ENCODE peak calls at places on chromosome 9, in seven cellular contexts. S is GM23338, G is MM.1S, Q is neural progenitor cell, O is hepatocyte, V is HCT116, C is PC-3. H is an unnamed sample. For H3K79me2, the result is how much of the 10 kb centered on the place peaks cover.

GRCh38 chr9:10700266-10700665 is 87.5 kb upstream of the PTPRD start:
- DNase-seq in C (no peak), S (no peak), V (no peak), O (no peak), G (no peak), Q (no peak), H (no peak)

GRCh38 chr9:38125889-38126288 is 56.9 kb upstream of the SHB start:
- DNase-seq in O (no peak), V (no peak), S (no peak), G (no peak), C (peak), Q (no peak), H (no peak)

GRCh38 chr9:101470929-101471328 is 35.4 kb upstream of the ALDOB start:
- DNase-seq in Q (no peak), G (no peak), S (no peak), C (no peak), V (no peak), O (no peak), H (no peak)

GRCh38 chr9:91207889-91208651 is 153.6 kb downstream of the AUH start:
- DNase-seq in C (no peak), V (no peak), S (no peak), O (no peak), G (peak), Q (no peak), H (peak)

GRCh38 chr9:87206064-87206661 is 258.9 kb upstream of the GAS1 start:
- DNase-seq in G (no peak), S (no peak), Q (no peak), C (peak), V (no peak), O (no peak), H (peak)

GRCh38 chr9:99820330-99821186 is 1.1 kb upstream of the NR4A3 start:
- DNase-seq in O (peak), C (peak), S (peak), Q (no peak), V (no peak), G (peak), H (peak)

GRCh38 chr9:70402213-70402612 is 12.2 kb downstream of the KLF9 start:
- DNase-seq in V (no peak), S (no peak), O (no peak), Q (no peak), C (no peak), G (no peak), H (no peak)

GRCh38 chr9:124320062-124320973 is 62.6 kb downstream of the NEK6 start:
- DNase-seq in Q (peak), S (peak), O (peak), V (peak), C (peak), G (peak), H (peak)

GRCh38 chr9:91056917-91057316 is 255.3 kb downstream of the SYK start:
- DNase-seq in G (no peak), C (no peak), Q (no peak), O (no peak), S (no peak), V (no peak), H (peak)

GRCh38 chr9:4764033-4764432 is 23.0 kb upstream of the AK3 start:
- DNase-seq in V (no peak), O (no peak), S (no peak), G (no peak), Q (no peak), C (no peak), H (no peak)

GRCh38 chr9:12657233-12657632 is 36.0 kb upstream of the TYRP1 start:
- DNase-seq in O (no peak), Q (no peak), S (no peak), G (no peak), V (no peak), C (no peak), H (no peak)

GRCh38 chr9:104575451-104575850 is 6.5 kb downstream of the OR13C8 start:
- DNase-seq in Q (no peak), G (no peak), C (no peak), O (no peak), V (no peak), S (no peak), H (peak)

GRCh38 chr9:137032893-137033292 is 1.0 kb upstream of the FUT7 start:
- DNase-seq in S (no peak), G (no peak), Q (no peak), V (no peak), O (no peak), C (no peak), H (no peak)

GRCh38 chr9:23492126-23493002 is 333.7 kb downstream of the ELAVL2 start:
- DNase-seq in Q (peak), V (no peak), C (peak), S (peak), G (peak), O (peak), H (peak)

GRCh38 chr9:90099262-90099982 is 494.6 kb downstream of the GADD45G start:
- DNase-seq in C (peak), S (peak), G (peak), Q (peak), V (no peak), O (peak), H (peak)

GRCh38 chr9:126411948-126412284 is 85.3 kb downstream of the MVB12B start:
- DNase-seq in V (no peak), G (no peak), Q (no peak), O (no peak), C (no peak), S (no peak), H (no peak)

GRCh38 chr9:127545196-127546124 is 66.6 kb upstream of the STXBP1 start:
- DNase-seq in O (peak), V (no peak), G (no peak), S (no peak), C (peak), Q (peak), H (peak)

GRCh38 chr9:82129708-82130107 is 141.1 kb downstream of the SPATA31D1 start:
- DNase-seq in G (no peak), Q (no peak), S (no peak), C (no peak), O (no peak), V (no peak), H (peak)

GRCh38 chr9:73179594-73179993 is 27.9 kb downstream of the ANXA1 start:
- DNase-seq in G (no peak), Q (peak), O (peak), S (no peak), V (peak), C (peak), H (peak)

GRCh38 chr9:79301549-79301948 is 270.2 kb upstream of the TLE4 start:
- DNase-seq in V (no peak), Q (peak), C (no peak), O (no peak), S (no peak), G (no peak), H (no peak)

GRCh38 chr9:136975624-136976023 is 1.7 kb upstream of the PTGDS start:
- DNase-seq in S (peak), V (no peak), C (no peak), O (no peak), Q (peak), G (no peak), H (no peak)

GRCh38 chr9:35811364-35812024 is 568 bp downstream of the SPAG8 start:
- DNase-seq in O (no peak), G (no peak), Q (no peak), S (no peak), C (no peak), V (no peak), H (peak)

GRCh38 chr9:79623799-79624721 is 52.3 kb downstream of the TLE4 start:
- DNase-seq in S (no peak), V (no peak), C (peak), G (no peak), O (peak), Q (no peak), H (peak)

GRCh38 chr9:91676042-91676441 is 252.4 kb upstream of the NFIL3 start:
- DNase-seq in Q (no peak), G (peak), C (peak), S (no peak), O (peak), V (peak), H (peak)

GRCh38 chr9:135847833-135848232 is 59.5 kb downstream of the CAMSAP1 start:
- DNase-seq in Q (no peak), S (no peak), O (no peak), C (no peak), G (peak), V (no peak), H (no peak)
- H3K79me2 ChIP-seq in Q (half or more), S (half or more), O (under half), C (under half), G (under half), V (under half), H (under half)

GRCh38 chr9:114154597-114155102 is 687 bp upstream of the COL27A1 start:
- DNase-seq in G (no peak), V (no peak), Q (no peak), O (no peak), C (no peak), S (no peak), H (peak)
- TF ChIP-seq EZH2 in G (no peak), V (no peak), Q (no peak), O (no peak), C (no peak), S (no peak), H (peak)

DNA sequence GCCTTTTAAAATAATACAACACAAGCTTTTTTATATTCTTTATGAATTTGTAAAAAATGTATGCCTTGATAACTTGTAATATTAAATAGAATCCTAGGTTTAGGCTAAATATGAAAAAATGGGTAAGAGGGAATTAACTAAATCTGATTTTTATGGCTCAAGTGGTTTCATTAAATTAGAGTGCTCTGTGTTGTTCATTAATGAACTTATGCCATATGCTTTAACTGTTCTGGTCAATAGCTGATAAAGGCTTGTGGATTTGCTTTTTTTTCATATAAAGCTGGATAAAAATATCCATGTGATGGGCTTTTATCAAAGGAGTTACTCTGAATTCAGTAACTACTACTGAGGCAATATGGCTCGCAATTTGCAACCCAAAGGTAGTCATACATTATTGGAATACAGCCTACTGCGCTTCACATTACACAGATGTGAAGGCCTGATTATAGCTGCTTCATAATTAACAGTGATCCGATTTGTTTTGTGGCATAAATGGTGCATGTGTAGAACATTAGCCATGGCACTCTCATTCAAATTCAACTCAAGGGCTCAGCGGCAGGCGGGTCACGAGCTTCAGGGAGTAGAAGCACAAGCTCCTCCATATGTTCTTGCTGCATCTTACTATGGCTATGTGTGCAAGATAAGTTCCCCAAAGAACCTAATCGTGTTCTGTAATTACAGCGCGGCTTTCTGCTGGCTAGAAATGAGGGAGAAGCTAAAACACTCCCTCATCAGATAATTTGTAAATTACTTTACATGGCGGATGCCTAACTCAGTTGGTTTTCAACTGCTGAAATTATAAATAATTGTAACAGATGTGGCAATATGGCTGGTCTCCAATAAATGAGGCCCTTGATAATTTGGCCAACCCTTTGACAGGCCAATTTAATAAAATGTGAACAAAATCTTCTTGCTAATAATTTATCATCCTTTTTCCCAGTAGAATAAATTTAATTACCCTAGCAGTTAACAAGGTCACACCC is 188.3 kb downstream of the CNTLN start:
- DNase-seq in V (no peak), C (no peak), G (no peak), O (no peak), S (no peak), Q (no peak), H (no peak)
- TF ChIP-seq EZH2phosphoT487 in V (no peak), C (no peak), G (no peak), O (no peak), S (no peak), Q (no peak), H (no peak)

GRCh38 chr9:130051855-130052254 is 1.9 kb upstream of the GPR107 start:
- DNase-seq in V (no peak), G (no peak), Q (no peak), O (peak), S (no peak), C (peak), H (peak)

GRCh38 chr9:130053109-130053503 is 600 bp upstream of the GPR107 start:
- DNase-seq in G (no peak), C (no peak), Q (no peak), O (no peak), V (no peak), S (no peak), H (no peak)

GRCh38 chr9:130054820-130055219 is 1.1 kb downstream of the GPR107 start:
- DNase-seq in V (no peak), G (no peak), S (no peak), C (no peak), Q (no peak), O (no peak), H (no peak)

GRCh38 chr9:130054428-130054786 is 701 bp downstream of the GPR107 start:
- DNase-seq in S (no peak), C (no peak), V (no peak), O (no peak), Q (no peak), G (no peak), H (peak)

DNA sequence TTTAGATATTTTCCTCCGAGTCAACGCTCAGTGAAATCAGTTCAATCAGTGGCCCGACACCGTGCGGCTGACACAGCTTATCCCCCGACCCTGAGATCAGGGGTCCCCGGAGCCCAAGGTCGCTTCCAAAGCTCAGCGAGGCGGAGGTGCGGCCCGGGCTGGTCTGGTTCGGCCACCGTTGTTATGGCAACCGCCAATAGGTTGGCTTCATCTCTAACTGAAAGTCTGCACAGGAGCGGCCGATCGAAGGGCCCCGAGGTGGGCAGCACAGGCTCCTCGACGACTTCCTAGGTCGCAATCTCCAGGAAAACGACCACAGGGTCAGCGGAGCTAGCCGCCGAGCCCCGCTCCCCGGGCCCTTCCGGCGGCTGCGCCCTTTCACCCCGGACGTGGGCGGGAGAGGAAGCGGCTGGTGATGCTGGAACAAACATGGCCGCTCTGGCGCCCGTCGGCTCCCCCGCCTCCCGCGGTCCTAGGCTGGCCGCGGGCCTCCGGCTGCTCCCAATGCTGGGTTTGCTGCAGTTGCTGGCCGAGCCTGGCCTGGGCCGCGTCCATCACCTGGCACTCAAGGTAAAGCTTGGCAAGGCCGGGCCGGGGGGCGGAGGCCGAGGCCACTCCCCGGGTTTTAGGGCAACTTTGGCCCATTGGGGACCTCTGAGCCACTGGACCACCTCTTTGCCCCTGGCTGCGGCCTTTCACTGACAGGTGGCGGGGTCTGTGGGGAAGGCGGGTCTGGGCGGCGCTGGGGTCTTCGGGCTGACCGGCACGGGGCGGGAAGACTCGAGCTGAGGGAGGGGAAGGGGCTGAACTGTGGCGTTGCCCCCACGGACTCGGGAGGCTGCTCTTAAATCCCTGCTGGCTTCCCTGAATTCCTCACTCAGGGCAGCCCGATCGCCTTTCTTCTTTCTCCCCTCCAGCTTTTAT is at the start of gene GPR107:
- DNase-seq in G (peak), O (peak), S (peak), V (peak), C (peak), Q (peak), H (peak)
- H3K79me2 ChIP-seq in G (under half), O (half or more), S (half or more), V (under half), C (half or more), Q (half or more), H (half or more)

GRCh38 chr9:21398955-21399489 is 9.9 kb upstream of the IFNA8 start:
- DNase-seq in Q (no peak), V (no peak), C (no peak), O (no peak), G (peak), S (no peak), H (no peak)

GRCh38 chr9:21392270-21392669 is 7.1 kb upstream of the IFNA2 start:
- DNase-seq in C (peak), V (peak), Q (peak), O (peak), G (no peak), S (peak), H (peak)

DNA sequence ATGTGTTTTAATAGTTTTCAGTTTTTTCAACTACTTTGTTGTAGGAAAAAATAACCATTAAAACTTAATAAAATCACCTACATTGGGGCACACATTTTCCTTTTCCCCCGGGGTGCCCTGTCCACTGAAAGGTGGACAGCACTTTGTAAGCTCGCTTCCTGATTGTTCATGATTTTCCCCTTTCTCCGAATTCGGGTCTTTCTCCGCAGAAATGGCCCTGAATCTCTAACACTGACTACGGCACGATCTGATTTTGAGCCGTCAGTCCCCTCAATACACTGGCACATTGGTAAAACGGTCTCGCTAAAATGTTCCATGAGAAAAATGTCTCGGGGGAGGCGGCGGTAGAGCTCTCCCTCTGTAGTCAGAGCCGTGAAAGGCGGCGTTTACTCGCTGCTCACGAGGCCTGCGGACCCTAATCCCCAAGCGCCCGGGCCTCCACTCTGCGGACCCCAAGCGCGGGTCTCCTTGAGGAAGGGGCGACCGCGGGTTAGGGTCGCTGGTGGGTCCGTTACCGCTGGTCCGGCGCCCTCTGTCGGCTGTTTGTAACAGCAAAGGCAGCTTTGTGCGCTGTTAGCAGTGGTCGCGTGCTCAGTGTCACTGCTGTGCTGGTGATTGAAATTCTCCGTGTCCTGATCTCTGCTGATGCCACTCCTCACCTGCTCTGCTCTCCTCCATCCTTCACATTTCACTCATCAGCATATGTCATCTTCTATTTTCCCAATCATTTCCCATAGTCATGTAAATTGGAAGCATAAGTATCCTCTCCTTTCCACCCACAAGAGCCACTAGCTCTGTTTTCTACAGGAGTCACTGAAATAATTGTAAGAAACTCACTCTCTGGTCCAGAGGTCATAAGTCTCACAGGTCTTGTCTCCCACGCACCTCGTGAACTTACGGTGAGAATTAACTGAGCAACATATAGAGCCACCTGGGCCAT is 10.8 kb upstream of the IFNA2 start:
- DNase-seq in G (no peak), S (peak), V (peak), C (peak), Q (peak), O (peak), H (peak)
- TF ChIP-seq EZH2 in G (no peak), S (no peak), V (no peak), C (no peak), Q (no peak), O (no peak), H (no peak)

GRCh38 chr9:111427186-111427585 is 57.0 kb downstream of the ECPAS start:
- DNase-seq in Q (no peak), S (no peak), V (peak), C (peak), G (no peak), O (no peak), H (peak)
- TF ChIP-seq EZH2phosphoT487 in Q (no peak), S (no peak), V (no peak), C (no peak), G (no peak), O (no peak), H (no peak)

DNA sequence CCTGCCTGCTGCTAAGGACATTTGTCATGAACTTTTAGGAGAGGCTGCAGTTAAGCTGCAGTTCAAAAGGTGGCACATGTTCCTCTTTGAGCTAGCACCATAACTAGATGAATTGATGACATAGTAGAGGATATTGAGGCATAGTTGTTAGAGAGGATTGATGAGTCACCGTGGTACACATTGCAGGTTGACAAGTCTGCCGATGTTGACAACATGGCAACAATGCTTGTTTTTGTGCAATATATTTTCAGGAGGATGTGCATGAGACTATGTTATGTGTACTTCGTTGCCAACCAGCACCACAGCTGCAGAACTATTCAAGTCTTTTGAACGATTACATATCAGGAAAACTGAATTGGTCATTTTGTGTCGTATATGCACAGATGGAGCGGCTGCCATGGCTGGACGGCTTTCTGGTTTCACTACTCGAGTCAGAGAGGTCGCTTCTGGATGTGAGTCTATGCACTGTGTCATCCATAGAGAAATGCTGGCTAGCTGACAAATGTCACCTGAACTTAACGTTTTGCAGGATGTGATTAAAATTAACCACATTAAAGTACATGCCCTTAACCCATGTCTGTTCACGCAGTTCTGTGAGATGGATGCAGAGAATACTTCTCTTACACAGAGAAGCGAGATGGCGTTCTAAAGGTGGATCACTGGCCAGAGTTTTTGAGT is 24.2 kb downstream of the ANP32B start:
- DNase-seq in O (no peak), S (no peak), Q (no peak), G (no peak), V (no peak), C (peak), H (peak)
- H3K79me2 ChIP-seq in O (under half), S (under half), Q (under half), G (half or more), V (half or more), C (under half), H (half or more)

H was measured in GM23248.